ENCODE peak calls at places on chromosomes 6 and 20, in six cellular contexts. P is endodermal cell, V is breast epithelium, H is body of pancreas, Y is SK-N-SH, K is K562. N is an unnamed sample. For H3K4me1, the result is how much of the 10 kb centered on the place peaks cover.

GRCh38 chr6:56401477-56402070 is 154.2 kb upstream of the COL21A1 start:
- DNase-seq in K (no peak), Y (no peak), H (no peak), P (no peak), V (no peak), N (no peak)

GRCh38 chr6:89539779-89540178 is 98.8 kb downstream of the LYRM2 start:
- DNase-seq in H (no peak), Y (no peak), V (no peak), K (no peak), P (no peak), N (no peak)

GRCh38 chr20:63980317-63980805 is 571 bp upstream of the PRPF6 start:
- DNase-seq in V (no peak), P (no peak), Y (no peak), H (no peak), K (no peak), N (no peak)

GRCh38 chr6:170031096-170031471 is 259.8 kb downstream of the DLL1 start:
- DNase-seq in P (no peak), H (peak), Y (no peak), V (peak), K (no peak), N (no peak)

GRCh38 chr6:140372064-140372463 is 997.6 kb upstream of the CITED2 start:
- DNase-seq in V (no peak), P (no peak), K (no peak), H (no peak), Y (no peak), N (no peak)

GRCh38 chr6:617485-618100 is 39.3 kb downstream of the HUS1B start:
- DNase-seq in V (peak), Y (peak), K (no peak), P (peak), H (no peak), N (no peak)

GRCh38 chr6:109314313-109314712 is 68.0 kb downstream of the CD164 start:
- DNase-seq in H (no peak), V (no peak), Y (no peak), K (no peak), P (no peak), N (no peak)

GRCh38 chr20:9166153-9166780 is 97.4 kb downstream of the PLCB4 start:
- DNase-seq in Y (no peak), V (no peak), H (no peak), P (no peak), K (no peak), N (no peak)

GRCh38 chr6:35687658-35688604 is 784 bp downstream of the FKBP5 start:
- DNase-seq in P (peak), K (peak), Y (peak), V (peak), H (peak), N (peak)

GRCh38 chr20:1911536-1911935 is 16.3 kb downstream of the SIRPA start:
- DNase-seq in K (no peak), P (no peak), H (no peak), V (no peak), Y (no peak), N (no peak)

GRCh38 chr6:41306187-41306854 is 19.8 kb upstream of the TREM1 start:
- DNase-seq in K (peak), H (peak), P (peak), V (peak), Y (peak), N (peak)

GRCh38 chr20:10857362-10858070 is 183.7 kb upstream of the JAG1 start:
- DNase-seq in H (peak), P (no peak), Y (no peak), V (no peak), K (no peak), N (no peak)

GRCh38 chr20:33183292-33183691 is 15.3 kb downstream of the BPIFA2 start:
- DNase-seq in V (no peak), K (no peak), H (no peak), P (no peak), Y (no peak), N (no peak)

GRCh38 chr20:45945678-45946148 is 11.2 kb downstream of the PCIF1 start:
- DNase-seq in H (peak), P (no peak), V (no peak), K (no peak), Y (no peak), N (no peak)

GRCh38 chr20:5448449-5449118 is 131.8 kb upstream of the PROKR2 start:
- DNase-seq in K (peak), P (peak), V (no peak), H (peak), Y (peak), N (peak)

GRCh38 chr20:43751167-43752050 is 24.6 kb upstream of the GTSF1L start:
- DNase-seq in H (no peak), Y (no peak), K (no peak), P (no peak), V (no peak), N (peak)

GRCh38 chr6:47690791-47691190 is 7.6 kb upstream of the ADGRF4 start:
- DNase-seq in H (no peak), V (no peak), Y (no peak), P (no peak), K (no peak), N (no peak)

GRCh38 chr20:6616421-6616820 is 151.1 kb upstream of the BMP2 start:
- DNase-seq in H (no peak), Y (no peak), V (no peak), K (no peak), P (no peak), N (no peak)

GRCh38 chr20:5786930-5787826 is 37.0 kb downstream of the SHLD1 start:
- DNase-seq in V (no peak), K (no peak), H (peak), Y (no peak), P (no peak), N (no peak)

GRCh38 chr6:149859938-149860337 is 4.2 kb downstream of the LRP11 start:
- DNase-seq in V (no peak), K (no peak), H (no peak), Y (no peak), P (no peak), N (no peak)
- H3K4me1 ChIP-seq in V (under half), K (under half), H (under half), Y (under half), P (under half), N (under half)

GRCh38 chr6:1862411-1862810 is 252.7 kb downstream of the FOXC1 start:
- DNase-seq in V (no peak), H (no peak), Y (no peak), P (no peak), K (no peak), N (no peak)
- H3K4me1 ChIP-seq in V (under half), H (under half), Y (under half), P (under half), K (under half), N (under half)

GRCh38 chr20:31675828-31676533 is 38.3 kb downstream of the COX4I2 start:
- DNase-seq in H (no peak), V (no peak), Y (no peak), K (peak), P (no peak), N (peak)

GRCh38 chr20:31676534-31677030 is 38.9 kb downstream of the COX4I2 start:
- DNase-seq in V (no peak), Y (no peak), K (peak), P (no peak), H (no peak), N (no peak)

GRCh38 chr20:31679357-31680285 is 41.9 kb downstream of the COX4I2 start:
- DNase-seq in H (no peak), P (no peak), K (no peak), Y (no peak), V (no peak), N (no peak)

GRCh38 chr20:31678389-31679356 is 41.0 kb downstream of the COX4I2 start:
- DNase-seq in H (no peak), P (peak), V (no peak), K (no peak), Y (no peak), N (no peak)

DNA sequence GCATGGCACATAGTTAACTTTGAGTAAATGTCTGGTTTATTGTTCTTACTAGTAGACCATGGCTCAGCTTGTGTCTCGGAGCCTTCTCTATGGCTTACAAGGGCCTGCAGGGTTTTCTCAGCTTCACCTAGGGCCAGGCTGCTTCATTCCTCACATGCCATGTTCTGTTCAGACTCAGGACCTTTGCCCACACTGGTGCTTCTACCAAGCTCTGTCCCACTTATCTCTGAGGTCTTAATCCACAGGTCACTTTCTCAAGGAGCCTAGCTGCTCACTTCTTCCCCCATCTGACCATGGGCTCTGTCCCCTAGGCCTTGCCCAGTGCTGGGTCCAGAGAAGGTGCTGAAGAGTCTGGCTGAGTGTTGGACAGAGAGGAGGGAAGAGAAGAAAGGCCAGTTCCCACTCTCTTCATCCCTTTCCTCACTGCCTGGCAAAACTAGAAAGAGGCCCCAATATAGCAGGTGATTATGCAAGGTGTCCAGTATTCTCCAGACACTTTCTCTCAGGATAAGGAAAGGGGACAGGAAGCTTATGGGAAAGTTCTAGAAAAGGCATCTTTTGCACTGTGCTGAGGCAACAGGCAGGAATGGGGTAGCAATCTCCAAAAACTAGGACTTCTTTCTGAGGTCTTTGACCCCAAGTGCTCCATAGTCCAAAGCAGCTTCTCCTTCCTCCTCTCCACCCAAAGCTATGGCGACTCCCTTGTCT is 40.0 kb downstream of the COX4I2 start:
- DNase-seq in V (no peak), Y (no peak), K (no peak), P (no peak), H (no peak), N (no peak)
- H3K4me1 ChIP-seq in V (under half), Y (half or more), K (half or more), P (under half), H (half or more), N (half or more)

GRCh38 chr6:43769526-43770416 is at the start of gene VEGFA:
- DNase-seq in H (peak), P (peak), K (peak), Y (peak), V (peak), N (peak)
- H3K4me1 ChIP-seq in H (half or more), P (under half), K (half or more), Y (under half), V (under half), N (under half)

GRCh38 chr6:93248591-93248990 is 170.8 kb downstream of the EPHA7 start:
- DNase-seq in Y (no peak), V (no peak), P (no peak), K (no peak), H (no peak), N (no peak)
- H3K4me1 ChIP-seq in Y (under half), V (under half), P (under half), K (under half), H (under half), N (under half)

GRCh38 chr6:107737397-107737793 is 86.7 kb downstream of the SCML4 start:
- DNase-seq in H (no peak), Y (no peak), V (no peak), P (no peak), K (no peak), N (no peak)
- H3K4me1 ChIP-seq in H (under half), Y (under half), V (under half), P (under half), K (under half), N (half or more)

GRCh38 chr6:104484626-104485025 is 375.1 kb downstream of the HACE1 start:
- DNase-seq in K (no peak), H (no peak), P (no peak), Y (no peak), V (no peak), N (no peak)

GRCh38 chr6:104483225-104483834 is 376.4 kb downstream of the HACE1 start:
- DNase-seq in Y (peak), H (no peak), K (no peak), P (no peak), V (no peak), N (no peak)

GRCh38 chr6:104486003-104486402 is 373.7 kb downstream of the HACE1 start:
- DNase-seq in K (no peak), Y (peak), H (no peak), V (no peak), P (no peak), N (no peak)

DNA sequence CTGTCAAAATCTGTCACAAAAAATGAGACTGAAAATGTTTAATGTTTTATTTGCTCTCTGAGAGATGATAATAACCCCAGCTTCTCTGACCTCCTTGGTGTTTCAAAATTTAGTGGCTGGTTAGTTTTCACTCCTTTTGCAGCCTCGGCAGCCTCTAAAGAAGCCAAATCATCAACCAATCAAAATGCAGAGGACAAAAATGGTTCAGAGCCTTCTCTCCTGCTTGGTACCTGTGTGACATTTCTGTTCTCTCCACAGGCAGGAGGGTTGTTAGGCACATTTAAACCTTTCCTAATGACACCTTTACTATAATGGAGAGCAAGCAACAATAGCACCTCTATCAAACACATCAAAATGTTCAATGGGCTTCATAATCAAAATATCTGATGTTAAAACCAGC is 375.5 kb downstream of the HACE1 start:
- DNase-seq in V (no peak), P (no peak), H (no peak), Y (no peak), K (no peak), N (no peak)
- H3K4me1 ChIP-seq in V (under half), P (under half), H (under half), Y (under half), K (under half), N (under half)